ENCODE peak calls at places on chromosomes 12 and 14, in ten cellular contexts. One of them, this sample, is unnamed.

GRCh38 chr12:117567644-117568043 is 206.2 kb upstream of the NOS1 start:
- DNase-seq in substantia nigra: no peak
- DNase-seq in astrocyte of the spinal cord: no peak
- DNase-seq in HFFc6: no peak
- DNase-seq in GM10248: no peak
- DNase-seq in ACHN: no peak
- DNase-seq in type B pancreatic cell: no peak
- DNase-seq in NCI-H446: no peak
- DNase-seq in neuronal stem cell: no peak
- DNase-seq in GM23338: no peak
- DNase-seq in this sample: no peak

GRCh38 chr14:60482743-60483142 is 3.1 kb downstream of the C14orf39 start:
- DNase-seq in substantia nigra: no peak
- DNase-seq in astrocyte of the spinal cord: peak
- DNase-seq in HFFc6: no peak
- DNase-seq in GM10248: no peak
- DNase-seq in ACHN: no peak
- DNase-seq in type B pancreatic cell: no peak
- DNase-seq in NCI-H446: no peak
- DNase-seq in neuronal stem cell: no peak
- DNase-seq in GM23338: no peak
- DNase-seq in this sample: no peak

GRCh38 chr12:3200032-3200617 is 122.9 kb downstream of the TSPAN9 start:
- DNase-seq in substantia nigra: no peak
- DNase-seq in astrocyte of the spinal cord: peak
- DNase-seq in HFFc6: peak
- DNase-seq in GM10248: no peak
- DNase-seq in ACHN: peak
- DNase-seq in type B pancreatic cell: peak
- DNase-seq in NCI-H446: no peak
- DNase-seq in neuronal stem cell: peak
- DNase-seq in GM23338: peak
- DNase-seq in this sample: no peak

GRCh38 chr14:74975059-74975810 is 19.8 kb upstream of the PGF start:
- DNase-seq in substantia nigra: no peak
- DNase-seq in astrocyte of the spinal cord: no peak
- DNase-seq in HFFc6: no peak
- DNase-seq in GM10248: no peak
- DNase-seq in ACHN: no peak
- DNase-seq in type B pancreatic cell: no peak
- DNase-seq in NCI-H446: peak
- DNase-seq in neuronal stem cell: no peak
- DNase-seq in GM23338: no peak
- DNase-seq in this sample: no peak

GRCh38 chr12:42716521-42716920 is 127.0 kb upstream of the PRICKLE1 start:
- DNase-seq in substantia nigra: no peak
- DNase-seq in astrocyte of the spinal cord: peak
- DNase-seq in HFFc6: no peak
- DNase-seq in GM10248: no peak
- DNase-seq in ACHN: no peak
- DNase-seq in type B pancreatic cell: no peak
- DNase-seq in NCI-H446: no peak
- DNase-seq in neuronal stem cell: no peak
- DNase-seq in GM23338: no peak
- DNase-seq in this sample: no peak

GRCh38 chr14:99312106-99312505 is 40.1 kb upstream of the BCL11B start:
- DNase-seq in substantia nigra: no peak
- DNase-seq in astrocyte of the spinal cord: no peak
- DNase-seq in HFFc6: no peak
- DNase-seq in GM10248: no peak
- DNase-seq in ACHN: no peak
- DNase-seq in type B pancreatic cell: no peak
- DNase-seq in NCI-H446: no peak
- DNase-seq in neuronal stem cell: no peak
- DNase-seq in GM23338: no peak
- DNase-seq in this sample: peak

GRCh38 chr12:6821271-6821673 is 349 bp upstream of the GPR162 start:
- DNase-seq in substantia nigra: no peak
- DNase-seq in astrocyte of the spinal cord: peak
- DNase-seq in HFFc6: no peak
- DNase-seq in GM10248: no peak
- DNase-seq in ACHN: peak
- DNase-seq in type B pancreatic cell: no peak
- DNase-seq in NCI-H446: peak
- DNase-seq in neuronal stem cell: no peak
- DNase-seq in GM23338: peak
- DNase-seq in this sample: no peak

GRCh38 chr14:104403421-104404220 is 175.9 kb upstream of the C14orf180 start:
- DNase-seq in substantia nigra: no peak
- DNase-seq in astrocyte of the spinal cord: no peak
- DNase-seq in HFFc6: no peak
- DNase-seq in GM10248: no peak
- DNase-seq in ACHN: no peak
- DNase-seq in type B pancreatic cell: peak
- DNase-seq in NCI-H446: no peak
- DNase-seq in neuronal stem cell: no peak
- DNase-seq in GM23338: no peak
- DNase-seq in this sample: peak

GRCh38 chr12:39692258-39692853 is 72.8 kb upstream of the ABCD2 start:
- DNase-seq in substantia nigra: no peak
- DNase-seq in astrocyte of the spinal cord: peak
- DNase-seq in HFFc6: no peak
- DNase-seq in GM10248: peak
- DNase-seq in ACHN: peak
- DNase-seq in type B pancreatic cell: no peak
- DNase-seq in NCI-H446: no peak
- DNase-seq in neuronal stem cell: no peak
- DNase-seq in GM23338: peak
- DNase-seq in this sample: no peak

GRCh38 chr12:110545812-110546211 is 37.3 kb downstream of the PPTC7 start:
- DNase-seq in substantia nigra: no peak
- DNase-seq in astrocyte of the spinal cord: no peak
- DNase-seq in HFFc6: peak
- DNase-seq in GM10248: no peak
- DNase-seq in ACHN: no peak
- DNase-seq in type B pancreatic cell: no peak
- DNase-seq in NCI-H446: no peak
- DNase-seq in neuronal stem cell: no peak
- DNase-seq in GM23338: no peak
- DNase-seq in this sample: no peak

GRCh38 chr12:121786441-121786825 is 7.1 kb downstream of the RHOF start:
- DNase-seq in substantia nigra: no peak
- DNase-seq in astrocyte of the spinal cord: peak
- DNase-seq in HFFc6: peak
- DNase-seq in GM10248: no peak
- DNase-seq in ACHN: peak
- DNase-seq in type B pancreatic cell: no peak
- DNase-seq in NCI-H446: no peak
- DNase-seq in neuronal stem cell: no peak
- DNase-seq in GM23338: no peak
- DNase-seq in this sample: no peak

GRCh38 chr14:104332634-104333270 is 194.4 kb downstream of the KIF26A start:
- DNase-seq in substantia nigra: no peak
- DNase-seq in astrocyte of the spinal cord: no peak
- DNase-seq in HFFc6: no peak
- DNase-seq in GM10248: no peak
- DNase-seq in ACHN: no peak
- DNase-seq in type B pancreatic cell: no peak
- DNase-seq in NCI-H446: no peak
- DNase-seq in neuronal stem cell: no peak
- DNase-seq in GM23338: no peak
- DNase-seq in this sample: peak

GRCh38 chr12:21882635-21883034 is 58.6 kb downstream of the ABCC9 start:
- DNase-seq in substantia nigra: no peak
- DNase-seq in astrocyte of the spinal cord: no peak
- DNase-seq in HFFc6: no peak
- DNase-seq in GM10248: no peak
- DNase-seq in ACHN: no peak
- DNase-seq in type B pancreatic cell: no peak
- DNase-seq in NCI-H446: no peak
- DNase-seq in neuronal stem cell: no peak
- DNase-seq in GM23338: no peak
- DNase-seq in this sample: no peak

GRCh38 chr14:26380616-26381015 is 217.2 kb downstream of the NOVA1 start:
- DNase-seq in substantia nigra: no peak
- DNase-seq in astrocyte of the spinal cord: no peak
- DNase-seq in HFFc6: no peak
- DNase-seq in GM10248: no peak
- DNase-seq in ACHN: no peak
- DNase-seq in type B pancreatic cell: no peak
- DNase-seq in NCI-H446: no peak
- DNase-seq in neuronal stem cell: no peak
- DNase-seq in GM23338: no peak
- DNase-seq in this sample: no peak

GRCh38 chr12:54421175-54421872 is 2.3 kb upstream of the ITGA5 start:
- DNase-seq in substantia nigra: no peak
- DNase-seq in astrocyte of the spinal cord: peak
- DNase-seq in HFFc6: peak
- DNase-seq in GM10248: no peak
- DNase-seq in ACHN: no peak
- DNase-seq in type B pancreatic cell: no peak
- DNase-seq in NCI-H446: no peak
- DNase-seq in neuronal stem cell: no peak
- DNase-seq in GM23338: no peak
- DNase-seq in this sample: no peak